ENCODE peak calls at places on chromosomes 6 and 20, in four cellular contexts. R, K, N and V are unnamed samples.

GRCh38 chr6:22079788-22080187 is 217.0 kb downstream of the PRL start:
- DNase-seq in R (no peak), N (no peak), K (no peak), V (no peak)

GRCh38 chr6:170039156-170040114 is 251.4 kb downstream of the DLL1 start:
- DNase-seq in K (no peak), R (peak), N (no peak), V (peak)

GRCh38 chr6:150684161-150684560 is 84.5 kb downstream of the PLEKHG1 start:
- DNase-seq in K (no peak), R (no peak), N (no peak), V (no peak)

GRCh38 chr6:154555075-154555677 is 44.7 kb upstream of the CNKSR3 start:
- DNase-seq in K (peak), N (peak), R (no peak), V (no peak)

GRCh38 chr6:6968731-6969552 is 138.8 kb upstream of the RREB1 start:
- DNase-seq in K (no peak), R (no peak), N (no peak), V (no peak)

GRCh38 chr6:52598123-52598823 is 21.4 kb upstream of the TRAM2 start:
- DNase-seq in N (peak), R (peak), K (peak), V (peak)

GRCh38 chr20:63313349-63314014 is 20.5 kb downstream of the COL20A1 start:
- DNase-seq in N (no peak), R (no peak), K (no peak), V (no peak)

GRCh38 chr20:25339608-25340007 is 51.0 kb downstream of the ABHD12 start:
- DNase-seq in R (no peak), K (no peak), N (no peak), V (no peak)

GRCh38 chr20:40932436-40932835 is 96.2 kb upstream of the TOP1 start:
- DNase-seq in K (no peak), R (no peak), N (no peak), V (no peak)

GRCh38 chr6:129370268-129370916 is 339.6 kb downstream of the ARHGAP18 start:
- DNase-seq in N (peak), R (no peak), K (peak), V (no peak)

GRCh38 chr6:44291841-44292240 is 21.3 kb downstream of the AARS2 start:
- DNase-seq in K (no peak), R (no peak), N (no peak), V (no peak)

GRCh38 chr6:142839686-142840040 is 105.3 kb downstream of the HIVEP2 start:
- DNase-seq in N (no peak), R (no peak), K (no peak), V (no peak)

GRCh38 chr6:89640804-89641203 is 2.3 kb upstream of the LYRM2 start:
- DNase-seq in R (no peak), K (no peak), N (peak), V (no peak)

GRCh38 chr6:133814797-133815196 is 74.1 kb upstream of the TCF21 start:
- DNase-seq in R (no peak), K (no peak), N (peak), V (no peak)

GRCh38 chr20:8766868-8767390 is 302.0 kb upstream of the PLCB4 start:
- DNase-seq in R (no peak), K (no peak), N (no peak), V (no peak)

GRCh38 chr20:53671370-53671769 is 77.7 kb upstream of the ZNF217 start:
- DNase-seq in N (no peak), K (no peak), R (no peak), V (no peak)

GRCh38 chr6:17226766-17227338 is 54.3 kb upstream of the RBM24 start:
- DNase-seq in N (peak), R (no peak), K (no peak), V (no peak)

GRCh38 chr6:90286884-90287488 is 9.7 kb downstream of the BACH2 start:
- DNase-seq in K (no peak), R (no peak), N (peak), V (no peak)

GRCh38 chr6:32081168-32081624 is 27.9 kb downstream of the TNXB start:
- DNase-seq in K (peak), N (peak), R (peak), V (peak)

GRCh38 chr6:82711992-82712788 is 348.6 kb downstream of the TPBG start:
- DNase-seq in N (peak), R (no peak), K (no peak), V (peak)

GRCh38 chr20:36744243-36744642 is 1.6 kb downstream of the NDRG3 start:
- DNase-seq in R (no peak), N (no peak), K (no peak), V (no peak)

GRCh38 chr6:111486921-111487320 is 3.9 kb upstream of the REV3L start:
- DNase-seq in K (no peak), N (peak), R (no peak), V (no peak)

GRCh38 chr6:69735029-69735428 is 61.8 kb downstream of the LMBRD1 start:
- DNase-seq in R (no peak), N (peak), K (no peak), V (no peak)

GRCh38 chr6:104953410-104953953 is 3.4 kb upstream of the LIN28B start:
- DNase-seq in K (no peak), N (no peak), R (no peak), V (no peak)

GRCh38 chr6:167651251-167652041 is 175.3 kb upstream of the AFDN start:
- DNase-seq in N (no peak), K (no peak), R (no peak), V (peak)

GRCh38 chr20:32210206-32210605 is 2.5 kb downstream of the POFUT1 start:
- DNase-seq in N (no peak), K (no peak), R (no peak), V (no peak)

GRCh38 chr6:39074486-39074885 is 25.9 kb downstream of the GLP1R start:
- DNase-seq in R (no peak), N (no peak), K (no peak), V (no peak)

GRCh38 chr6:137316626-137317025 is 97.4 kb upstream of the IFNGR1 start:
- DNase-seq in R (no peak), K (no peak), N (no peak), V (no peak)

GRCh38 chr20:49445176-49445575 is 37.3 kb downstream of the KCNB1 start:
- DNase-seq in N (peak), K (peak), R (no peak), V (peak)

GRCh38 chr20:23583526-23583925 is 15.2 kb upstream of the CST9L start:
- DNase-seq in N (no peak), R (no peak), K (no peak), V (no peak)

GRCh38 chr6:20640181-20640580 is 105.9 kb downstream of the CDKAL1 start:
- DNase-seq in N (no peak), R (no peak), K (no peak), V (no peak)

GRCh38 chr6:33579828-33580714 is at the start of gene BAK1:
- DNase-seq in N (peak), K (peak), R (peak), V (peak)

GRCh38 chr6:161094904-161095440 is 103.4 kb downstream of the MAP3K4 start:
- DNase-seq in R (no peak), K (peak), N (no peak), V (no peak)

GRCh38 chr20:58179432-58180099 is 48.9 kb downstream of the ANKRD60 start:
- DNase-seq in K (peak), N (peak), R (peak), V (peak)